ENCODE peak calls at places on chromosomes 6 and 20, in nine cellular contexts. P is kidney epithelial cell; L is midbrain; F is ELR; G is activated naive CD4-positive, alpha-beta T cell; W is SK-MEL-5; Q is CD4-positive, alpha-beta T cell; A is ACHN; M is stimulated activated CD8-positive, alpha-beta memory T cell treated with anti-CD3 and anti-CD28 coated beads, Interleukin-7, amount 100 ng/mL, for 48 hours. E is an unnamed sample.

GRCh38 chr6:137975058-137975940 is 108.2 kb downstream of the TNFAIP3 start:
- DNase-seq in P (no peak), L (peak; percentile 4), F (peak; percentile 35), G (no peak), W (peak; percentile 45), Q (no peak), A (peak; percentile 8), M (no peak), E (peak; percentile 29)

GRCh38 chr20:8930691-8931090 is 138.2 kb upstream of the PLCB4 start:
- DNase-seq in P (no peak), L (no peak), F (peak; percentile 2), G (no peak), W (no peak), Q (no peak), A (no peak), M (no peak), E (no peak)

GRCh38 chr6:7232351-7232750 is 80.6 kb downstream of the SSR1 start:
- DNase-seq in P (no peak), L (no peak), F (no peak), G (no peak), W (no peak), Q (no peak), A (no peak), M (no peak), E (no peak)

GRCh38 chr6:167682125-167682524 is 144.6 kb upstream of the AFDN start:
- DNase-seq in P (no peak), L (no peak), F (no peak), G (no peak), W (no peak), Q (no peak), A (no peak), M (no peak), E (no peak)

GRCh38 chr20:4613718-4614620 is 107.7 kb upstream of the PRND start:
- DNase-seq in P (no peak), L (peak; percentile 81), F (peak; percentile 75), G (peak; percentile 55), W (peak; percentile 94), Q (peak; percentile 61), A (peak; percentile 36), M (peak; percentile 21), E (peak; percentile 49)

GRCh38 chr20:58374027-58374850 is 14.8 kb upstream of the VAPB start:
- DNase-seq in P (no peak), L (no peak), F (no peak), G (no peak), W (no peak), Q (no peak), A (no peak), M (no peak), E (no peak)

GRCh38 chr20:10581823-10582222 is 92.0 kb downstream of the JAG1 start:
- DNase-seq in P (no peak), L (no peak), F (peak; percentile 73), G (no peak), W (no peak), Q (no peak), A (no peak), M (no peak), E (no peak)

GRCh38 chr6:138088307-138088744 is 18.9 kb downstream of the PERP start:
- DNase-seq in P (peak; percentile 61), L (no peak), F (peak; percentile 89), G (no peak), W (peak; percentile 62), Q (no peak), A (peak; percentile 15), M (no peak), E (no peak)

GRCh38 chr6:107729098-107729497 is 95.0 kb downstream of the SCML4 start:
- DNase-seq in P (no peak), L (no peak), F (no peak), G (no peak), W (peak; percentile 20), Q (no peak), A (no peak), M (no peak), E (no peak)

GRCh38 chr20:57148266-57148665 is 118.2 kb downstream of the BMP7 start:
- DNase-seq in P (no peak), L (no peak), F (no peak), G (no peak), W (no peak), Q (no peak), A (no peak), M (no peak), E (no peak)

GRCh38 chr6:134706153-134706552 is 243.7 kb downstream of the ALDH8A1 start:
- DNase-seq in P (no peak), L (peak; percentile 15), F (no peak), G (no peak), W (no peak), Q (no peak), A (no peak), M (no peak), E (no peak)

GRCh38 chr20:1674990-1675389 is 17.4 kb upstream of the SIRPG start:
- DNase-seq in P (no peak), L (no peak), F (no peak), G (no peak), W (no peak), Q (no peak), A (no peak), M (no peak), E (no peak)

GRCh38 chr20:43846516-43846905 is 68.1 kb upstream of the TOX2 start:
- DNase-seq in P (no peak), L (no peak), F (no peak), G (no peak), W (no peak), Q (no peak), A (no peak), M (no peak), E (no peak)

GRCh38 chr6:169559001-169559441 is 142.8 kb downstream of the WDR27 start:
- DNase-seq in P (no peak), L (no peak), F (peak; percentile 19), G (no peak), W (no peak), Q (no peak), A (no peak), M (no peak), E (no peak)

GRCh38 chr6:45900808-45901752 is 114.6 kb downstream of the CLIC5 start:
- DNase-seq in P (no peak), L (no peak), F (peak; percentile 39), G (no peak), W (no peak), Q (no peak), A (peak; percentile 1), M (no peak), E (no peak)

GRCh38 chr6:16421462-16421960 is 183.1 kb downstream of the GMPR start:
- DNase-seq in P (no peak), L (no peak), F (no peak), G (no peak), W (no peak), Q (no peak), A (no peak), M (no peak), E (no peak)

GRCh38 chr20:25058797-25059486 is 1.0 kb upstream of the ACSS1 start:
- DNase-seq in P (no peak), L (no peak), F (peak; percentile 16), G (no peak), W (peak; percentile 59), Q (no peak), A (no peak), M (no peak), E (no peak)

GRCh38 chr6:148501178-148501590 is 158.5 kb downstream of the SASH1 start:
- DNase-seq in P (no peak), L (no peak), F (peak; percentile 95), G (no peak), W (peak; percentile 85), Q (no peak), A (peak; percentile 85), M (no peak), E (no peak)

E was measured in central memory CD8-positive, alpha-beta T cell.